ENCODE peak calls at places on chromosome 9, in five cellular contexts. X, P, U, O and E are unnamed samples.

GRCh38 chr9:111766066-111766465 is 28.7 kb downstream of the SHOC1 start:
- DNase-seq in X (no peak), P (no peak), U (no peak), O (no peak), E (no peak)

GRCh38 chr9:128419061-128419925 is 1.4 kb upstream of the CERCAM start:
- DNase-seq in X (peak), P (peak), U (no peak), O (no peak), E (no peak)

GRCh38 chr9:14159440-14160222 is 154.3 kb downstream of the NFIB start:
- DNase-seq in X (peak), P (no peak), U (no peak), O (no peak), E (no peak)

GRCh38 chr9:126983767-126984166 is 69.2 kb downstream of the RALGPS1 start:
- DNase-seq in X (no peak), P (no peak), U (no peak), O (no peak), E (no peak)

GRCh38 chr9:93450817-93451761 is at the start of gene FAM120A:
- DNase-seq in X (peak), P (peak), U (peak), O (peak), E (peak)

GRCh38 chr9:89967527-89967926 is 362.7 kb downstream of the GADD45G start:
- DNase-seq in X (peak), P (no peak), U (no peak), O (no peak), E (no peak)

GRCh38 chr9:70340572-70340971 is 73.9 kb downstream of the KLF9 start:
- DNase-seq in X (peak), P (no peak), U (no peak), O (no peak), E (no peak)

GRCh38 chr9:95494416-95495371 is 22.1 kb downstream of the PTCH1 start:
- DNase-seq in X (peak), P (no peak), U (no peak), O (peak), E (peak)

GRCh38 chr9:98215821-98216220 is 23.4 kb upstream of the CORO2A start:
- DNase-seq in X (peak), P (peak), U (no peak), O (no peak), E (no peak)

GRCh38 chr9:21110708-21111576 is 30.7 kb downstream of the IFNW1 start:
- DNase-seq in X (peak), P (peak), U (no peak), O (no peak), E (no peak)

GRCh38 chr9:125151730-125152129 is 8.4 kb upstream of the SCAI start:
- DNase-seq in X (no peak), P (no peak), U (no peak), O (no peak), E (no peak)

GRCh38 chr9:132946216-132946615 is 1.8 kb upstream of the TSC1 start:
- DNase-seq in X (no peak), P (no peak), U (no peak), O (no peak), E (no peak)

GRCh38 chr9:117160254-117160653 is 254.6 kb downstream of the ASTN2 start:
- DNase-seq in X (peak), P (peak), U (no peak), O (no peak), E (no peak)

GRCh38 chr9:127714916-127715442 is 484 bp downstream of the PTRH1 start:
- DNase-seq in X (peak), P (no peak), U (peak), O (peak), E (no peak)

GRCh38 chr9:90789862-90790261 is 11.8 kb upstream of the SYK start:
- DNase-seq in X (no peak), P (no peak), U (no peak), O (no peak), E (no peak)

GRCh38 chr9:107976767-107977166 is 487.2 kb upstream of the KLF4 start:
- DNase-seq in X (no peak), P (no peak), U (peak), O (no peak), E (no peak)

GRCh38 chr9:110592075-110592830 is 12.7 kb upstream of the SVEP1 start:
- DNase-seq in X (no peak), P (no peak), U (no peak), O (no peak), E (no peak)

GRCh38 chr9:134407123-134407779 is 81.0 kb downstream of the RXRA start:
- DNase-seq in X (peak), P (peak), U (peak), O (peak), E (peak)

GRCh38 chr9:130143974-130144373 is 28.2 kb upstream of the NCS1 start:
- DNase-seq in X (peak), P (no peak), U (peak), O (peak), E (no peak)

GRCh38 chr9:81685763-81686613 is 3.4 kb downstream of the TLE1 start:
- DNase-seq in X (peak), P (no peak), U (no peak), O (no peak), E (no peak)

GRCh38 chr9:13252852-13253251 is 26.6 kb downstream of the MPDZ start:
- DNase-seq in X (no peak), P (no peak), U (no peak), O (no peak), E (no peak)

GRCh38 chr9:792331-793260 is 48.9 kb upstream of the DMRT1 start:
- DNase-seq in X (no peak), P (no peak), U (no peak), O (no peak), E (no peak)

GRCh38 chr9:76162109-76162730 is 232.0 kb downstream of the RFK start:
- DNase-seq in X (no peak), P (no peak), U (no peak), O (no peak), E (no peak)

GRCh38 chr9:104087894-104088293 is 6.2 kb upstream of the SMC2 start:
- DNase-seq in X (no peak), P (no peak), U (no peak), O (no peak), E (no peak)

GRCh38 chr9:77589046-77589795 is 58.9 kb downstream of the GNA14 start:
- DNase-seq in X (peak), P (no peak), U (no peak), O (no peak), E (no peak)

GRCh38 chr9:109141375-109141774 is 21.6 kb upstream of the TMEM245 start:
- DNase-seq in X (no peak), P (no peak), U (no peak), O (no peak), E (no peak)

GRCh38 chr9:88534456-88535225 is at the start of gene NXNL2:
- DNase-seq in X (peak), P (no peak), U (peak), O (peak), E (peak)

GRCh38 chr9:97109194-97109811 is 70.4 kb upstream of the CTSV start:
- DNase-seq in X (peak), P (peak), U (no peak), O (peak), E (no peak)